ENCODE peak calls at places on chromosome 14, in four cellular contexts. Y, X, S and W are unnamed samples.

GRCh38 chr14:39417014-39417413 is 15.2 kb downstream of the FBXO33 start:
- DNase-seq in Y (no peak), X (no peak), S (no peak), W (peak; percentile 22)

GRCh38 chr14:50344831-50345563 is 32.9 kb downstream of the DMAC2L start:
- DNase-seq in Y (no peak), X (no peak), S (no peak), W (no peak)

GRCh38 chr14:99916091-99916383 is 122.8 kb downstream of the EML1 start:
- DNase-seq in Y (no peak), X (no peak), S (no peak), W (no peak)

GRCh38 chr14:76908834-76909233 is 82.6 kb downstream of the LRRC74A start:
- DNase-seq in Y (peak; percentile 79), X (no peak), S (peak; percentile 46), W (no peak)

GRCh38 chr14:22047105-22047504 is 373.5 kb upstream of the OR4E1 start:
- DNase-seq in Y (peak; percentile 55), X (no peak), S (peak; percentile 64), W (no peak)

GRCh38 chr14:19949218-19949617 is 18.5 kb downstream of the OR4K1 start:
- DNase-seq in Y (no peak), X (no peak), S (no peak), W (no peak)

GRCh38 chr14:104240426-104241157 is 102.2 kb downstream of the KIF26A start:
- DNase-seq in Y (peak; percentile 4), X (no peak), S (no peak), W (no peak)

GRCh38 chr14:68020999-68021663 is 201.6 kb downstream of the RAD51B start:
- DNase-seq in Y (peak; percentile 66), X (no peak), S (no peak), W (no peak)

GRCh38 chr14:49294736-49295135 is 291.4 kb downstream of the RPS29 start:
- DNase-seq in Y (no peak), X (no peak), S (no peak), W (no peak)

GRCh38 chr14:63046339-63047268 is 1.3 kb upstream of the KCNH5 start:
- DNase-seq in Y (no peak), X (no peak), S (no peak), W (no peak)

GRCh38 chr14:34890937-34891336 is 15.8 kb upstream of the BAZ1A start:
- DNase-seq in Y (no peak), X (no peak), S (no peak), W (no peak)

GRCh38 chr14:20609215-20610001 is 18.2 kb upstream of the RNASE12 start:
- DNase-seq in Y (peak; percentile 90), X (peak; percentile 91), S (peak; percentile 76), W (peak; percentile 74)

GRCh38 chr14:72433511-72433910 is 460.4 kb downstream of the DPF3 start:
- DNase-seq in Y (no peak), X (peak; percentile 49), S (no peak), W (no peak)

GRCh38 chr14:57871487-57872080 is 5.7 kb upstream of the SLC35F4 start:
- DNase-seq in Y (peak; percentile 43), X (peak; percentile 34), S (peak; percentile 36), W (peak; percentile 11)

GRCh38 chr14:106506901-106507305 is 980.5 kb downstream of the TMEM121 start:
- DNase-seq in Y (no peak), X (no peak), S (no peak), W (no peak)

GRCh38 chr14:76937181-76938091 is 91.1 kb downstream of the IRF2BPL start:
- DNase-seq in Y (no peak), X (peak; percentile 89), S (no peak), W (peak; percentile 72)

GRCh38 chr14:81938341-81938740 is 404.7 kb upstream of the SEL1L start:
- DNase-seq in Y (no peak), X (no peak), S (no peak), W (no peak)

GRCh38 chr14:72608391-72609204 is 285.3 kb downstream of the DPF3 start:
- DNase-seq in Y (no peak), X (peak; percentile 93), S (no peak), W (peak; percentile 66)

GRCh38 chr14:74554742-74555362 is 57.2 kb downstream of the LTBP2 start:
- DNase-seq in Y (no peak), X (no peak), S (no peak), W (no peak)
- TF ChIP-seq CTCF in Y (no peak), X (no peak), S (no peak), W (no peak)

GRCh38 chr14:92551066-92551841 is 37.7 kb downstream of the RIN3 start:
- DNase-seq in Y (peak; percentile 82), X (no peak), S (peak; percentile 65), W (no peak)
- TF ChIP-seq CTCF in Y (peak; percentile 44), X (no peak), S (peak; percentile 44), W (no peak)

DNA sequence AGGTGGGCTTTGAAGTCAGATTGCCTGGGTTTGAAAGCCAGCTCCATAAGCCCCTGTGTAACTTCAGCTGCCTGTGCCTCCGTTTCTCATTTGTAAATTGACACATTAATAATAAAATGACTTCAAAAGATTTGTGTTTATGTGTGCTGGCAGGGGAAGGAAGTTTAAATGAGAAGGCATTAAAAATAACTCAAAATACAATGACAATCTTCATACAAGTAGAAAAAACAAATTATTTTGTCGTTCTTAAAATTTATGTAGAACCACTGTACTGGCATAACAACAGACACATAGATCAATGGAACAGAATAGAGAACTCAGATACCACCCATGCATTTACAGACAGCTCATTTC is 83.0 kb downstream of the PPM1A start:
- DNase-seq in Y (no peak), X (no peak), S (no peak), W (no peak)
- TF ChIP-seq CTCF in Y (no peak), X (no peak), S (no peak), W (no peak)

DNA sequence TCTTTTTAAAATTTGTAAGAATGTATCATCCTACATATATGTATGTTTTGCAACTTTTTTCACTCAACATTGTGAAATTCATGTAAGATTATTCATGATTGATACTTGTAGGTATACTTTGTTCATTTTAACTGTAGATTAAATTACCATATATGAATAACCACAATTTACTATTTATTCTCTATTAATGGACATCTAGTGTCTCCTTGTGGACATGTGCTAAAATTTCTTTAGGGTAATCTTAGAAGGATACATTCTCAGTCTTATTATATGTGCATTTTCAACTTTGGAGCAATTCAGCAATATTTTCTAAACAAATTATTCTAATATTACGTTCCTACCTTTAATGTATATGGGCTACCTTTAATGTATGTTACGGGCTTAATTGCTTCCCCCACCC is 192.4 kb downstream of the FUT8 start:
- DNase-seq in Y (no peak), X (no peak), S (no peak), W (no peak)
- TF ChIP-seq CTCF in Y (peak; percentile 15), X (no peak), S (peak; percentile 14), W (peak; percentile 19)

DNA sequence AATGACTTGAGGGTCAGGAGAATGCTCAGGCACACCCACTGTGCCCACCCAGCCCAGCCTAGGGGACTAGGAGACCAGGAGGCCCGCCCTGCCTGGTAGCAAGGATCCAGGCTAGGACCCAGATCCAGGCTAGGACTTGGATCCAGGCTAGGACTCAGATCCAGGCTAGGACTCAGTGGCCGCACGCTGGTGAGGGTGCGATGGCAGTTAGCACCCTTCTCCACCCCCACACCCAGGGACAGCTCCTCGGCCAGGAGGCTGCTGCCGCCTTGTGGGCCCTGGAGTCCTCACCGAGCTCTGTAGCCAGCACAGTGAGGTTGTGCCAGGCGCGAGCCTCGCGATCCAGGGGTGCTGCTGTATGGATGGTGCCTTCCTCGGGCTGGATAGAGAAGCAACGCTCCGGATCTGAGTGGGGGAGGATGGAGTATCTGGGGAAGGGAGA is 5.1 kb downstream of the CDH24 start:
- DNase-seq in Y (no peak), X (no peak), S (no peak), W (no peak)
- TF ChIP-seq CTCF in Y (no peak), X (peak; percentile 58), S (no peak), W (no peak)

GRCh38 chr14:102583726-102584125 is 8.7 kb upstream of the RCOR1 start:
- DNase-seq in Y (no peak), X (no peak), S (no peak), W (no peak)

GRCh38 chr14:102578821-102579220 is 13.6 kb upstream of the RCOR1 start:
- DNase-seq in Y (no peak), X (no peak), S (no peak), W (no peak)

GRCh38 chr14:102581193-102581592 is 11.3 kb upstream of the RCOR1 start:
- DNase-seq in Y (no peak), X (no peak), S (no peak), W (no peak)

GRCh38 chr14:102579696-102580551 is 12.5 kb upstream of the RCOR1 start:
- DNase-seq in Y (no peak), X (peak; percentile 43), S (no peak), W (no peak)

DNA sequence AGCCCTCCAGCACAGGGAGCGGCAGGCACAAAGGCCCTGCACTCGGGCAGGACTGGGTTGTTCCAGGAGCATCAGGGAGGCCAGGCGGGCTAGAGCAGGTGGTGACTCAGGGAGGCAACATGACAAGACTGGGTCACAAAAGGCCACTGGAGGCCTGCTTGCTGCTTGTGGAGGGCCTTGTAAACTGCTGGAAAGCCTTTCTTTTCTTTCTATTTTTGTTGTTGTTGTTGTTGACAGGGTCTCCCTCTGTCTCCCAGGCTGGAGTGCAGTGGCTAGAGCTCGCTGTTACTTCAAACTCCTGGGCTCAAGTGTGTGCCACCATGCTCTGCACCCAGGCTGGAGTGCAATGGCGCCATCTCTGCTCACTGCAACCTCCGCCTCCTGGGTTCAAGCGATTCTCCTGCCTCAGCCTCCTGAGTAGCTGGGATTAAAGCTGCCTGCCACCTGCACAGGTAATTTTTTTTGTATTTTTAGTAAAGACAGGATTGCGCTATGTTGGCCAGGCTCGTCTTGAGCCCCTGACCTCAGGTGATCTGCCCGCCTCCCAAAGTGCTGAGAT is 11.8 kb upstream of the RCOR1 start:
- DNase-seq in Y (no peak), X (no peak), S (no peak), W (no peak)
- TF ChIP-seq CTCF in Y (no peak), X (no peak), S (no peak), W (no peak)

DNA sequence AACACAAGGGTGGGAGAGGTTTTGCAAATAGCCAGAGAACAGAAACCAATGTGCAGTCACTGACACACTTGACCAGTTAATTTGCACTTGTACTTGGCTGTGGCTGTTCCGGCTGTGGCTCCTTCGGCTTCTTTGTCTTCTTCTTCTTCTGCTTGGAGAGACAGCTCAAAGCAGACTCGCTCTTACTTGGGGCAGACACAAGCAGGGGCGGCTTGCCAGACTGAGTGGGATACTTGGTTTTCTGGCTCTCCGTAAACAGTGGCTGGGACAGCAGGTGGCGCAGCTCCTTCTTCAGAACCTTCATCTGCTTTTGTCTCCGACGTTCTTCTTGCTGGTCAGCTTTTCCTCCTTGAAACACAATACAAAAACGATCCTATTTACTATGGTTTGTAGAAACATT is 25.0 kb downstream of the OTUB2 start:
- DNase-seq in Y (no peak), X (peak; percentile 34), S (no peak), W (no peak)
- TF ChIP-seq CTCF in Y (no peak), X (peak; percentile 74), S (no peak), W (peak; percentile 48)

DNA sequence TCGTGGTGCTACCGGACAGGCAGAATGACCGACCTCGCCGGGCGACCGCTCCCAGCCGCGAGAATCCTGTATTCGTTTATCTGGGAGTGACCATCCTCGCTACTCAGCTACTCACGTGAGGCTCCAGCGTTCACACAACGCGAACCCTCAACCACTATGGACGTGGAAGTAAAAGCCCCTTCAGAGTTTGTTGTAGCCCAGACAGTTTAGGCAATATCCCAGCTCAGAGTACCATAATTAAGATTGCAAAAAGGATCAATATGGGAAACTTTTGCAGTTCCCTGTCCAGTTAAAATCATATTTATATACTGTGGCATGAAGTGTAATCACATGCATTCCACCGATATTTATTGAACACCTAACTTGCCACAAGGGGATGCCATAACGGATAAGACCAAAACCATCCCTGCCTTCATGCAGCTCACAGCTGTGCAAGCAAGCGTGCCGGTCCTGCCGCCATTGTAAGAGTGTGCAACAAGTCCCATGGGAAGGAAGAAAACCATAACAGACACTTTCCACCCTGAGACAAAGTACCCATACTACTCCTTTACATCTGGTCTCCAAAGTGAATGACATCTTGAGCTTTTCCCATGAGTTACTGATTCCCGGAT is 938 bp upstream of the MAX start:
- DNase-seq in Y (peak; percentile 67), X (peak; percentile 12), S (peak; percentile 12), W (no peak)
- TF ChIP-seq CTCF in Y (peak; percentile 19), X (peak; percentile 13), S (no peak), W (peak; percentile 5)